ENCODE peak calls at places on chromosome 13, in six cellular contexts. G is cardiac muscle cell, K is Calu3, D is iris pigment epithelial cell, J is thyroid gland, P is breast epithelium. S is an unnamed sample.

GRCh38 chr13:34913040-34913439 is 29.0 kb upstream of the NBEA start:
- DNase-seq in D (peak), P (no peak), G (peak), J (peak), K (no peak), S (peak)

GRCh38 chr13:20193142-20193923 is 595 bp upstream of the GJB2 start:
- DNase-seq in K (no peak), J (no peak), G (no peak), P (no peak), D (no peak), S (peak)

GRCh38 chr13:113169277-113170272 is 11.1 kb downstream of the PROZ start:
- DNase-seq in D (no peak), K (no peak), P (no peak), J (no peak), G (no peak), S (no peak)

GRCh38 chr13:41454170-41454569 is 3.2 kb upstream of the RGCC start:
- DNase-seq in P (no peak), G (no peak), D (no peak), K (no peak), J (no peak), S (no peak)

GRCh38 chr13:74715718-74716117 is 581.5 kb upstream of the KLF12 start:
- DNase-seq in K (no peak), P (no peak), J (no peak), D (no peak), G (no peak), S (no peak)

GRCh38 chr13:26112843-26113242 is 61.0 kb upstream of the SHISA2 start:
- DNase-seq in G (no peak), P (no peak), K (no peak), J (no peak), D (peak), S (peak)

GRCh38 chr13:74026753-74027152 is 107.5 kb downstream of the KLF12 start:
- DNase-seq in J (peak), G (peak), P (no peak), K (peak), D (peak), S (no peak)

GRCh38 chr13:113630804-113631203 is 27.2 kb downstream of the ATP4B start:
- DNase-seq in J (no peak), G (no peak), P (no peak), D (no peak), K (no peak), S (no peak)

GRCh38 chr13:41139296-41139966 is 6.8 kb upstream of the KBTBD6 start:
- DNase-seq in K (no peak), P (no peak), G (no peak), J (no peak), D (no peak), S (peak)

GRCh38 chr13:111664696-111665095 is 344.3 kb downstream of the TEX29 start:
- DNase-seq in P (no peak), G (no peak), K (no peak), D (no peak), J (no peak), S (no peak)

GRCh38 chr13:48014359-48014758 is 13.3 kb upstream of the SUCLA2 start:
- DNase-seq in P (no peak), J (no peak), G (no peak), K (no peak), D (no peak), S (no peak)

GRCh38 chr13:97298816-97299215 is 76.7 kb downstream of the MBNL2 start:
- DNase-seq in D (no peak), K (no peak), G (no peak), J (no peak), P (no peak), S (no peak)

GRCh38 chr13:77225946-77226345 is 100.9 kb downstream of the MYCBP2 start:
- DNase-seq in J (no peak), G (no peak), D (no peak), K (no peak), P (no peak), S (no peak)

GRCh38 chr13:24080134-24080533 is 80.4 kb upstream of the SPATA13 start:
- DNase-seq in J (no peak), G (no peak), D (no peak), K (no peak), P (no peak), S (no peak)

GRCh38 chr13:25375727-25376358 is 4.1 kb downstream of the ATP8A2 start:
- DNase-seq in J (peak), P (no peak), D (peak), G (peak), K (peak), S (peak)

GRCh38 chr13:38366954-38367645 is 17.4 kb downstream of the UFM1 start:
- DNase-seq in G (no peak), J (no peak), K (no peak), D (peak), P (no peak), S (no peak)

GRCh38 chr13:111111376-111111937 is 3.7 kb upstream of the ARHGEF7 start:
- DNase-seq in K (no peak), P (no peak), G (no peak), J (no peak), D (no peak), S (no peak)

GRCh38 chr13:44051923-44052322 is 172.2 kb downstream of the LACC1 start:
- DNase-seq in D (peak), P (no peak), K (no peak), J (no peak), G (no peak), S (peak)

GRCh38 chr13:113009743-113010509 is 40.9 kb downstream of the MCF2L start:
- DNase-seq in P (no peak), J (no peak), D (no peak), G (no peak), K (no peak), S (no peak)

GRCh38 chr13:92806215-92806614 is 420.4 kb upstream of the GPC6 start:
- DNase-seq in D (peak), P (no peak), J (peak), K (no peak), G (no peak), S (no peak)

GRCh38 chr13:108283110-108283509 is 13.6 kb downstream of the TNFSF13B start:
- DNase-seq in P (no peak), K (no peak), J (no peak), D (peak), G (no peak), S (no peak)

GRCh38 chr13:37187110-37187509 is 81.6 kb upstream of the CSNK1A1L start:
- DNase-seq in P (peak), G (no peak), D (peak), J (no peak), K (no peak), S (no peak)

GRCh38 chr13:51208707-51209106 is 13.5 kb upstream of the FAM124A start:
- DNase-seq in P (no peak), G (no peak), J (no peak), D (no peak), K (no peak), S (no peak)

GRCh38 chr13:32309812-32310706 is 5.1 kb downstream of the ZAR1L start:
- DNase-seq in D (peak), J (peak), K (peak), P (no peak), G (peak), S (peak)

GRCh38 chr13:28322256-28322895 is 172.6 kb downstream of the FLT1 start:
- DNase-seq in J (no peak), P (no peak), G (no peak), D (peak), K (no peak), S (no peak)

GRCh38 chr13:41547253-41548000 is 90.1 kb downstream of the RGCC start:
- DNase-seq in K (no peak), P (no peak), G (no peak), J (no peak), D (no peak), S (no peak)

GRCh38 chr13:30702006-30702405 is 33.3 kb upstream of the ALOX5AP start:
- DNase-seq in G (no peak), J (no peak), D (no peak), P (no peak), K (no peak), S (no peak)

GRCh38 chr13:47008318-47008717 is 111.5 kb upstream of the HTR2A start:
- DNase-seq in P (no peak), K (no peak), G (no peak), D (no peak), J (no peak), S (no peak)

GRCh38 chr13:31369213-31369612 is 169.4 kb downstream of the B3GLCT start:
- DNase-seq in J (no peak), K (no peak), P (no peak), G (no peak), D (peak), S (no peak)

GRCh38 chr13:106534844-106535551 is 464 bp downstream of the EFNB2 start:
- DNase-seq in P (no peak), K (no peak), G (peak), J (peak), D (peak), S (no peak)

GRCh38 chr13:110412132-110412912 is 105.2 kb downstream of the COL4A2 start:
- DNase-seq in D (peak), G (peak), P (peak), K (peak), J (peak), S (peak)

GRCh38 chr13:101576452-101576851 is 124.0 kb downstream of the ITGBL1 start:
- DNase-seq in J (no peak), D (peak), G (no peak), K (no peak), P (no peak), S (no peak)

GRCh38 chr13:110306340-110306959 is 507 bp downstream of the COL4A1 start:
- DNase-seq in P (no peak), J (peak), D (peak), K (no peak), G (peak), S (no peak)

GRCh38 chr13:41222259-41222852 is 28.0 kb upstream of the KBTBD7 start:
- DNase-seq in J (peak), P (no peak), G (peak), K (peak), D (peak), S (peak)